ENCODE peak calls at places on chromosomes 1 and 21, in ten cellular contexts. One of them, this sample, is unnamed.

GRCh38 chr1:9590201-9590600 is 1.5 kb downstream of the TMEM201 start:
- DNase-seq in CD14-positive monocyte: no peak
- DNase-seq in left ventricle myocardium inferior: no peak
- DNase-seq in stomach: no peak
- DNase-seq in GM12864: no peak
- DNase-seq in fibroblast of the aortic adventitia: no peak
- DNase-seq in lower lobe of right lung: no peak
- DNase-seq in Calu3: no peak
- DNase-seq in esophagus squamous epithelium: no peak
- DNase-seq in AG04449: no peak
- DNase-seq in this sample: no peak

GRCh38 chr1:205813755-205814058 is 709 bp upstream of the SLC41A1 start:
- DNase-seq in CD14-positive monocyte: no peak
- DNase-seq in left ventricle myocardium inferior: peak
- DNase-seq in stomach: no peak
- DNase-seq in GM12864: no peak
- DNase-seq in fibroblast of the aortic adventitia: peak
- DNase-seq in lower lobe of right lung: no peak
- DNase-seq in Calu3: no peak
- DNase-seq in esophagus squamous epithelium: no peak
- DNase-seq in AG04449: no peak
- DNase-seq in this sample: no peak

GRCh38 chr1:11000526-11000925 is 11.9 kb upstream of the TARDBP start:
- DNase-seq in CD14-positive monocyte: no peak
- DNase-seq in left ventricle myocardium inferior: no peak
- DNase-seq in stomach: no peak
- DNase-seq in GM12864: no peak
- DNase-seq in fibroblast of the aortic adventitia: no peak
- DNase-seq in lower lobe of right lung: no peak
- DNase-seq in Calu3: no peak
- DNase-seq in esophagus squamous epithelium: no peak
- DNase-seq in AG04449: no peak
- DNase-seq in this sample: no peak

GRCh38 chr1:196897158-196897828 is 9.4 kb downstream of the CFHR4 start:
- DNase-seq in CD14-positive monocyte: no peak
- DNase-seq in left ventricle myocardium inferior: no peak
- DNase-seq in stomach: no peak
- DNase-seq in GM12864: no peak
- DNase-seq in fibroblast of the aortic adventitia: no peak
- DNase-seq in lower lobe of right lung: no peak
- DNase-seq in Calu3: no peak
- DNase-seq in esophagus squamous epithelium: no peak
- DNase-seq in AG04449: no peak
- DNase-seq in this sample: no peak

GRCh38 chr1:204014336-204014735 is 58.6 kb upstream of the SOX13 start:
- DNase-seq in CD14-positive monocyte: no peak
- DNase-seq in left ventricle myocardium inferior: no peak
- DNase-seq in stomach: no peak
- DNase-seq in GM12864: no peak
- DNase-seq in fibroblast of the aortic adventitia: no peak
- DNase-seq in lower lobe of right lung: no peak
- DNase-seq in Calu3: no peak
- DNase-seq in esophagus squamous epithelium: no peak
- DNase-seq in AG04449: no peak
- DNase-seq in this sample: no peak

GRCh38 chr21:31182231-31183129 is 144.2 kb upstream of the KRTAP19-8 start:
- DNase-seq in CD14-positive monocyte: no peak
- DNase-seq in left ventricle myocardium inferior: no peak
- DNase-seq in stomach: no peak
- DNase-seq in GM12864: no peak
- DNase-seq in fibroblast of the aortic adventitia: no peak
- DNase-seq in lower lobe of right lung: no peak
- DNase-seq in Calu3: no peak
- DNase-seq in esophagus squamous epithelium: no peak
- DNase-seq in AG04449: no peak
- DNase-seq in this sample: no peak

GRCh38 chr1:5245348-5245747 is 590.9 kb downstream of the AJAP1 start:
- DNase-seq in CD14-positive monocyte: no peak
- DNase-seq in left ventricle myocardium inferior: no peak
- DNase-seq in stomach: no peak
- DNase-seq in GM12864: no peak
- DNase-seq in fibroblast of the aortic adventitia: no peak
- DNase-seq in lower lobe of right lung: no peak
- DNase-seq in Calu3: no peak
- DNase-seq in esophagus squamous epithelium: no peak
- DNase-seq in AG04449: no peak
- DNase-seq in this sample: no peak

GRCh38 chr21:36754241-36754881 is 55.4 kb downstream of the SIM2 start:
- DNase-seq in CD14-positive monocyte: no peak
- DNase-seq in left ventricle myocardium inferior: no peak
- DNase-seq in stomach: no peak
- DNase-seq in GM12864: no peak
- DNase-seq in fibroblast of the aortic adventitia: no peak
- DNase-seq in lower lobe of right lung: no peak
- DNase-seq in Calu3: no peak
- DNase-seq in esophagus squamous epithelium: no peak
- DNase-seq in AG04449: no peak
- DNase-seq in this sample: no peak

GRCh38 chr21:45516671-45517151 is 25.5 kb downstream of the SLC19A1 start:
- DNase-seq in CD14-positive monocyte: no peak
- DNase-seq in left ventricle myocardium inferior: peak
- DNase-seq in stomach: no peak
- DNase-seq in GM12864: no peak
- DNase-seq in fibroblast of the aortic adventitia: no peak
- DNase-seq in lower lobe of right lung: peak
- DNase-seq in Calu3: no peak
- DNase-seq in esophagus squamous epithelium: no peak
- DNase-seq in AG04449: no peak
- DNase-seq in this sample: no peak

GRCh38 chr1:222167896-222168295 is 380.0 kb downstream of the HHIPL2 start:
- DNase-seq in CD14-positive monocyte: no peak
- DNase-seq in left ventricle myocardium inferior: no peak
- DNase-seq in stomach: no peak
- DNase-seq in GM12864: no peak
- DNase-seq in fibroblast of the aortic adventitia: peak
- DNase-seq in lower lobe of right lung: no peak
- DNase-seq in Calu3: no peak
- DNase-seq in esophagus squamous epithelium: no peak
- DNase-seq in AG04449: no peak
- DNase-seq in this sample: no peak

GRCh38 chr1:222168621-222169020 is 379.3 kb downstream of the HHIPL2 start:
- DNase-seq in CD14-positive monocyte: no peak
- DNase-seq in left ventricle myocardium inferior: no peak
- DNase-seq in stomach: no peak
- DNase-seq in GM12864: no peak
- DNase-seq in fibroblast of the aortic adventitia: no peak
- DNase-seq in lower lobe of right lung: no peak
- DNase-seq in Calu3: no peak
- DNase-seq in esophagus squamous epithelium: no peak
- DNase-seq in AG04449: no peak
- DNase-seq in this sample: no peak

GRCh38 chr1:222165625-222166024 is 382.3 kb downstream of the HHIPL2 start:
- DNase-seq in CD14-positive monocyte: no peak
- DNase-seq in left ventricle myocardium inferior: no peak
- DNase-seq in stomach: no peak
- DNase-seq in GM12864: no peak
- DNase-seq in fibroblast of the aortic adventitia: peak
- DNase-seq in lower lobe of right lung: no peak
- DNase-seq in Calu3: no peak
- DNase-seq in esophagus squamous epithelium: no peak
- DNase-seq in AG04449: no peak
- DNase-seq in this sample: no peak

GRCh38 chr1:222163895-222164294 is 384.0 kb downstream of the HHIPL2 start:
- DNase-seq in CD14-positive monocyte: no peak
- DNase-seq in left ventricle myocardium inferior: no peak
- DNase-seq in stomach: no peak
- DNase-seq in GM12864: no peak
- DNase-seq in fibroblast of the aortic adventitia: no peak
- DNase-seq in lower lobe of right lung: no peak
- DNase-seq in Calu3: no peak
- DNase-seq in esophagus squamous epithelium: no peak
- DNase-seq in AG04449: no peak
- DNase-seq in this sample: no peak

DNA sequence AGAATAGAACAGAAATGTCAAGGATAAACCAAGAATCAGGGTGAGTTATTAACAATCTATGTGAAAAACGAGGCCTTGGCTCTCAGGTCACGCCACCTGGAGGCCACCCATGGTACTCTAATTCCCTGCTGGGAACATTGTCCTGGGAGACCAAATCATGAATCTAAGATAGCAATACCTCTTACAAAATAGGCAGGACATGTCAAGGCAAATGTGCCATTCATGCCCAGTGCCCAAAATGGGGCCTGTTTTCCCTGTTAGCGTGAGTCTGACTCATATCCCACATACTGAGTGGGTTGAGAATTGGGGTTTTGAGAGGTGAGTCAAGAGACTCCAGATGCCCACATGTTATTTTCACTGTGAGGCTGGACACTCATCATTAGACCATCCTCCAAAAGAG is 380.8 kb downstream of the HHIPL2 start:
- DNase-seq in CD14-positive monocyte: no peak
- DNase-seq in left ventricle myocardium inferior: peak
- DNase-seq in stomach: peak
- DNase-seq in GM12864: peak
- DNase-seq in fibroblast of the aortic adventitia: peak
- DNase-seq in lower lobe of right lung: no peak
- DNase-seq in Calu3: peak
- DNase-seq in esophagus squamous epithelium: no peak
- DNase-seq in AG04449: peak
- DNase-seq in this sample: peak
- TF ChIP-seq CTCF in CD14-positive monocyte: peak
- TF ChIP-seq CTCF in left ventricle myocardium inferior: peak
- TF ChIP-seq CTCF in stomach: no peak
- TF ChIP-seq CTCF in GM12864: peak
- TF ChIP-seq CTCF in fibroblast of the aortic adventitia: peak
- TF ChIP-seq CTCF in lower lobe of right lung: peak
- TF ChIP-seq CTCF in Calu3: peak
- TF ChIP-seq CTCF in esophagus squamous epithelium: no peak
- TF ChIP-seq CTCF in AG04449: peak
- TF ChIP-seq CTCF in this sample: peak

GRCh38 chr1:195076682-195077081 is 1531.6 kb downstream of the KCNT2 start:
- DNase-seq in CD14-positive monocyte: no peak
- DNase-seq in left ventricle myocardium inferior: no peak
- DNase-seq in stomach: no peak
- DNase-seq in GM12864: no peak
- DNase-seq in fibroblast of the aortic adventitia: no peak
- DNase-seq in lower lobe of right lung: no peak
- DNase-seq in Calu3: no peak
- DNase-seq in esophagus squamous epithelium: no peak
- DNase-seq in AG04449: no peak
- DNase-seq in this sample: no peak
- TF ChIP-seq CTCF in CD14-positive monocyte: no peak
- TF ChIP-seq CTCF in left ventricle myocardium inferior: no peak
- TF ChIP-seq CTCF in stomach: no peak
- TF ChIP-seq CTCF in GM12864: no peak
- TF ChIP-seq CTCF in fibroblast of the aortic adventitia: no peak
- TF ChIP-seq CTCF in lower lobe of right lung: no peak
- TF ChIP-seq CTCF in Calu3: no peak
- TF ChIP-seq CTCF in esophagus squamous epithelium: no peak
- TF ChIP-seq CTCF in AG04449: no peak
- TF ChIP-seq CTCF in this sample: no peak

DNA sequence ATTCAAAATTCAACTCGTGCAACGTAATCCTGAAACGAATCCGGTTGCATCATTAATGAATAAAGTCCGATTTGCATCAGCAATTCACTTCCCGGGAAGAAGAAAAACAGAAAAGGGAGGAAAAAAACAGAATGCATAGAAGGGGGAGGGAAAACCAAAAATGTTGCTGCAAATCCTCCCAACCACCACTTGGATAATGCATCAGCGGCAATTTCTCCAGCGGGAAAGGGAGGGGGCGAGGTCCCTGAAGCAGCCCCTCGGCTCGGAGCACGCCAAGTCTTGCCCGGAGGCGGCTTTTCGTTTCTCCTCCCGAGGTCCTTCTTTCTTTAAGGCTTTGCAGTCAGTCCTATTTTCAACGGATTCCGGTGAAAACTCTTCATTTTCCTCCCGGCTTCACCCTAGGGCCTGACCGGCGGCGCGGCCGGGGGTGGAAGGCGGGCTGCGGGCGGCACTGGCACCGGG is 720 bp downstream of the CDC42BPA start:
- DNase-seq in CD14-positive monocyte: no peak
- DNase-seq in left ventricle myocardium inferior: peak
- DNase-seq in stomach: no peak
- DNase-seq in GM12864: no peak
- DNase-seq in fibroblast of the aortic adventitia: peak
- DNase-seq in lower lobe of right lung: peak
- DNase-seq in Calu3: peak
- DNase-seq in esophagus squamous epithelium: no peak
- DNase-seq in AG04449: no peak
- DNase-seq in this sample: peak
- TF ChIP-seq CTCF in CD14-positive monocyte: no peak
- TF ChIP-seq CTCF in left ventricle myocardium inferior: peak
- TF ChIP-seq CTCF in stomach: no peak
- TF ChIP-seq CTCF in GM12864: no peak
- TF ChIP-seq CTCF in fibroblast of the aortic adventitia: peak
- TF ChIP-seq CTCF in lower lobe of right lung: no peak
- TF ChIP-seq CTCF in Calu3: peak
- TF ChIP-seq CTCF in esophagus squamous epithelium: no peak
- TF ChIP-seq CTCF in AG04449: peak
- TF ChIP-seq CTCF in this sample: peak

DNA sequence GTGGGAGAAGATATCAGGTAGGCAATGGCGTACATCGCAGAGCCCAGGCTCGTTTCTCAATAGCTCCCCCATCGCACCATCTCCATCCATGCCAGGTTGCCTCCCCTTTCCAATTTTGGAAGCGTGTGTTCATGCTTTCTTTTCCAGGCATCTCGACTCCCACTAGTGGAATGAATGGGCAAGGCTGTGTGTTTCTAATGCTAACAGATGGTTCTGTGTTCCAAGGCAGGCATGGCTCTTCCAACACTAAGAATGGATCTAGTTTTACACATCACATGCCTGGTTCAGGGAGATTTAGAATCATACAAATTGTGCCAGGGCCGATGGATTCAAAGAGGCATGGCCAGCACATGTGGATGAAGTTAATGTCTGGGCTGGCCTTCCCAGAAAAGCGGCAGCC is 438.6 kb downstream of the PRDM2 start:
- DNase-seq in CD14-positive monocyte: no peak
- DNase-seq in left ventricle myocardium inferior: no peak
- DNase-seq in stomach: no peak
- DNase-seq in GM12864: no peak
- DNase-seq in fibroblast of the aortic adventitia: no peak
- DNase-seq in lower lobe of right lung: no peak
- DNase-seq in Calu3: no peak
- DNase-seq in esophagus squamous epithelium: no peak
- DNase-seq in AG04449: no peak
- DNase-seq in this sample: no peak
- TF ChIP-seq CTCF in CD14-positive monocyte: no peak
- TF ChIP-seq CTCF in left ventricle myocardium inferior: peak
- TF ChIP-seq CTCF in stomach: no peak
- TF ChIP-seq CTCF in GM12864: no peak
- TF ChIP-seq CTCF in fibroblast of the aortic adventitia: peak
- TF ChIP-seq CTCF in lower lobe of right lung: no peak
- TF ChIP-seq CTCF in Calu3: no peak
- TF ChIP-seq CTCF in esophagus squamous epithelium: no peak
- TF ChIP-seq CTCF in AG04449: no peak
- TF ChIP-seq CTCF in this sample: no peak

GRCh38 chr1:181910905-181911304 is 150.6 kb downstream of the ZNF648 start:
- DNase-seq in CD14-positive monocyte: no peak
- DNase-seq in left ventricle myocardium inferior: no peak
- DNase-seq in stomach: no peak
- DNase-seq in GM12864: no peak
- DNase-seq in fibroblast of the aortic adventitia: no peak
- DNase-seq in lower lobe of right lung: no peak
- DNase-seq in Calu3: no peak
- DNase-seq in esophagus squamous epithelium: no peak
- DNase-seq in AG04449: no peak
- DNase-seq in this sample: no peak
- TF ChIP-seq CTCF in CD14-positive monocyte: no peak
- TF ChIP-seq CTCF in left ventricle myocardium inferior: no peak
- TF ChIP-seq CTCF in stomach: no peak
- TF ChIP-seq CTCF in GM12864: no peak
- TF ChIP-seq CTCF in fibroblast of the aortic adventitia: no peak
- TF ChIP-seq CTCF in lower lobe of right lung: no peak
- TF ChIP-seq CTCF in Calu3: no peak
- TF ChIP-seq CTCF in esophagus squamous epithelium: no peak
- TF ChIP-seq CTCF in AG04449: no peak
- TF ChIP-seq CTCF in this sample: no peak

This sample was measured in HFFc6.